ENCODE peak calls at places on chromosomes 16 and 17, in ten cellular contexts. V is A549; E is activated T-cell treated with anti-CD3 and anti-CD28 coated beads for 48 hours; K is activated CD8-positive, alpha-beta memory T cell treated with anti-CD3 and anti-CD28 coated beads for 24 hours; A is EL; U is iPS-NIHi11; N is GM19239; T is RWPE1; D is HTR-8/SVneo; I is LoVo. H is an unnamed sample.

GRCh38 chr17:19398301-19399181 is 11.6 kb upstream of the MFAP4 start:
- DNase-seq in K (no peak), U (no peak), T (peak), I (peak), N (no peak), V (peak), D (peak), A (peak), E (no peak), H (peak)

GRCh38 chr16:50297301-50298074 is 31.1 kb downstream of the ADCY7 start:
- DNase-seq in N (no peak), K (no peak), V (no peak), D (no peak), T (no peak), E (no peak), I (no peak), U (no peak), A (no peak), H (no peak)

GRCh38 chr17:42266918-42267766 is 9.0 kb downstream of the STAT5B start:
- DNase-seq in K (no peak), U (no peak), A (peak), D (peak), T (no peak), N (no peak), E (no peak), I (peak), V (peak), H (peak)

GRCh38 chr17:79046501-79047280 is 22.7 kb downstream of the C1QTNF1 start:
- DNase-seq in T (no peak), K (no peak), N (no peak), D (no peak), E (no peak), A (no peak), U (no peak), I (no peak), V (no peak), H (peak)

GRCh38 chr17:80339118-80339517 is 75.8 kb upstream of the ENDOV start:
- DNase-seq in D (no peak), E (no peak), U (no peak), T (no peak), V (no peak), A (no peak), I (no peak), K (no peak), N (no peak), H (no peak)

GRCh38 chr17:69485901-69486643 is 71.6 kb downstream of the MAP2K6 start:
- DNase-seq in T (no peak), N (no peak), I (no peak), K (no peak), A (no peak), U (no peak), E (no peak), D (no peak), V (peak), H (peak)

GRCh38 chr17:6574689-6575595 is 18.6 kb upstream of the PITPNM3 start:
- DNase-seq in K (peak), N (peak), T (peak), V (no peak), A (peak), E (peak), D (no peak), U (peak), I (no peak), H (peak)

GRCh38 chr17:54840885-54841614 is 59.6 kb upstream of the TOM1L1 start:
- DNase-seq in N (no peak), T (no peak), V (no peak), A (no peak), E (no peak), K (no peak), I (no peak), D (no peak), U (no peak), H (no peak)

GRCh38 chr16:27781195-27781524 is 231.2 kb downstream of the KATNIP start:
- DNase-seq in E (no peak), A (no peak), D (no peak), K (no peak), U (no peak), V (no peak), I (no peak), N (no peak), T (no peak), H (peak)

GRCh38 chr16:88993006-88993787 is 16.2 kb upstream of the CBFA2T3 start:
- DNase-seq in V (no peak), D (no peak), E (no peak), T (no peak), K (no peak), A (no peak), U (no peak), I (no peak), N (no peak), H (no peak)

GRCh38 chr17:82528484-82529265 is 9.1 kb downstream of the FOXK2 start:
- DNase-seq in V (peak), A (peak), K (no peak), T (peak), D (peak), N (no peak), I (no peak), E (no peak), U (no peak), H (peak)

GRCh38 chr17:17051791-17052461 is 9.7 kb downstream of the MPRIP start:
- DNase-seq in V (no peak), U (no peak), N (no peak), D (no peak), I (no peak), T (no peak), A (peak), K (no peak), E (no peak), H (peak)

GRCh38 chr17:4587195-4587594 is 2.9 kb downstream of the SMTNL2 start:
- DNase-seq in U (no peak), I (no peak), N (no peak), T (no peak), A (no peak), E (no peak), D (no peak), V (no peak), K (no peak), H (no peak)

GRCh38 chr16:75653926-75654325 is 6.4 kb downstream of the TERF2IP start:
- DNase-seq in V (no peak), A (peak), N (no peak), D (no peak), E (no peak), K (no peak), U (no peak), T (no peak), I (no peak), H (peak)

GRCh38 chr17:2871205-2871604 is 75.0 kb downstream of the RAP1GAP2 start:
- DNase-seq in U (peak), E (no peak), V (no peak), I (no peak), N (no peak), D (no peak), A (no peak), K (no peak), T (no peak), H (no peak)

GRCh38 chr17:42698736-42699414 is 16.5 kb downstream of the CNTNAP1 start:
- DNase-seq in D (peak), I (no peak), E (no peak), N (no peak), K (no peak), T (peak), U (no peak), A (peak), V (no peak), H (peak)

GRCh38 chr16:89545831-89546574 is 14.5 kb upstream of the RPL13 start:
- DNase-seq in D (no peak), I (no peak), E (no peak), V (no peak), A (no peak), T (no peak), N (no peak), U (no peak), K (no peak), H (no peak)

GRCh38 chr16:56237451-56237930 is 46.2 kb downstream of the GNAO1 start:
- DNase-seq in D (no peak), V (no peak), E (no peak), I (no peak), U (no peak), K (no peak), T (no peak), N (no peak), A (no peak), H (no peak)

GRCh38 chr16:79897087-79897443 is 296.5 kb upstream of the MAF start:
- DNase-seq in V (no peak), T (no peak), D (no peak), U (no peak), E (no peak), I (no peak), A (no peak), K (no peak), N (no peak), H (no peak)

GRCh38 chr16:83574388-83574787 is 233.4 kb upstream of the HSBP1 start:
- DNase-seq in A (peak), N (no peak), U (peak), D (peak), E (no peak), V (no peak), T (peak), K (no peak), I (no peak), H (peak)

GRCh38 chr16:85940214-85940613 is 41.3 kb downstream of the IRF8 start:
- DNase-seq in E (no peak), A (no peak), D (no peak), T (no peak), U (no peak), V (peak), N (no peak), K (no peak), I (no peak), H (no peak)

GRCh38 chr17:34177642-34178041 is 77.4 kb upstream of the CCL2 start:
- DNase-seq in U (no peak), V (no peak), I (no peak), D (no peak), N (no peak), K (no peak), E (no peak), T (no peak), A (peak), H (peak)

GRCh38 chr17:80892900-80893603 is 98.6 kb upstream of the CHMP6 start:
- DNase-seq in V (peak), E (peak), T (peak), K (peak), U (no peak), A (peak), N (no peak), D (peak), I (no peak), H (peak)

GRCh38 chr16:90019543-90020259 is 445 bp upstream of the DBNDD1 start:
- DNase-seq in K (peak), T (no peak), I (peak), E (peak), D (peak), N (peak), U (peak), V (peak), A (peak), H (peak)

GRCh38 chr17:29136998-29137730 is 43.0 kb downstream of the MYO18A start:
- DNase-seq in U (no peak), T (no peak), V (no peak), A (peak), I (no peak), K (no peak), D (no peak), N (no peak), E (no peak), H (peak)

GRCh38 chr17:67759355-67760171 is 41.8 kb downstream of the NOL11 start:
- DNase-seq in V (no peak), E (no peak), K (no peak), N (no peak), I (no peak), A (peak), D (no peak), U (no peak), T (no peak), H (peak)

GRCh38 chr16:56372013-56372634 is 53.2 kb downstream of the AMFR start:
- DNase-seq in A (no peak), N (no peak), K (no peak), D (no peak), E (no peak), T (no peak), U (no peak), V (no peak), I (no peak), H (no peak)

GRCh38 chr17:40536731-40537171 is 28.5 kb downstream of the CCR7 start:
- DNase-seq in E (no peak), U (no peak), T (no peak), A (peak), D (peak), V (peak), I (no peak), K (no peak), N (no peak), H (peak)

GRCh38 chr17:1315891-1316403 is 36.5 kb downstream of the TRARG1 start:
- DNase-seq in E (no peak), N (no peak), V (no peak), I (no peak), A (no peak), D (no peak), U (no peak), T (no peak), K (no peak), H (no peak)

GRCh38 chr17:7897773-7898172 is 9.2 kb downstream of the CHD3 start:
- DNase-seq in T (peak), K (no peak), A (peak), I (no peak), U (no peak), N (no peak), E (no peak), V (peak), D (peak), H (peak)

GRCh38 chr16:85731179-85731578 is 19.7 kb downstream of the C16orf74 start:
- DNase-seq in A (no peak), N (no peak), D (no peak), V (no peak), K (no peak), T (no peak), E (no peak), U (no peak), I (no peak), H (no peak)

GRCh38 chr17:40314557-40314953 is 5.6 kb downstream of the RARA start:
- DNase-seq in K (peak), E (peak), I (peak), N (no peak), V (peak), A (peak), D (peak), T (peak), U (no peak), H (peak)

H was measured in GM23248.